ENCODE peak calls at places on chromosomes 4 and X, in six cellular contexts. One of them, this sample, is unnamed.

GRCh38 chrX:19860571-19860970 is 26.8 kb downstream of the SH3KBP1 start:
- DNase-seq in CD8-positive, alpha-beta memory T cell: no peak
- DNase-seq in stimulated activated CD4-positive, alpha-beta T cell treated with anti-CD3 and anti-CD28 coated beads, Interleukin-15, amount 100 ng/mL, for 48 hours: no peak
- DNase-seq in AG20443: no peak
- DNase-seq in NCI-H2081: no peak
- DNase-seq in left ventricle myocardium inferior: no peak
- DNase-seq in this sample: no peak

GRCh38 chr4:683247-683897 is 5.6 kb downstream of the SLC49A3 start:
- DNase-seq in CD8-positive, alpha-beta memory T cell: no peak
- DNase-seq in stimulated activated CD4-positive, alpha-beta T cell treated with anti-CD3 and anti-CD28 coated beads, Interleukin-15, amount 100 ng/mL, for 48 hours: no peak
- DNase-seq in AG20443: no peak
- DNase-seq in NCI-H2081: no peak
- DNase-seq in left ventricle myocardium inferior: no peak
- DNase-seq in this sample: no peak

GRCh38 chrX:130174937-130175336 is 3.2 kb downstream of the RAB33A start:
- DNase-seq in CD8-positive, alpha-beta memory T cell: no peak
- DNase-seq in stimulated activated CD4-positive, alpha-beta T cell treated with anti-CD3 and anti-CD28 coated beads, Interleukin-15, amount 100 ng/mL, for 48 hours: no peak
- DNase-seq in AG20443: no peak
- DNase-seq in NCI-H2081: no peak
- DNase-seq in left ventricle myocardium inferior: no peak
- DNase-seq in this sample: no peak

GRCh38 chr4:7223566-7223965 is 31.2 kb downstream of the SORCS2 start:
- DNase-seq in CD8-positive, alpha-beta memory T cell: no peak
- DNase-seq in stimulated activated CD4-positive, alpha-beta T cell treated with anti-CD3 and anti-CD28 coated beads, Interleukin-15, amount 100 ng/mL, for 48 hours: no peak
- DNase-seq in AG20443: no peak
- DNase-seq in NCI-H2081: no peak
- DNase-seq in left ventricle myocardium inferior: no peak
- DNase-seq in this sample: no peak

GRCh38 chr4:57074753-57075152 is 35.4 kb downstream of the IGFBP7 start:
- DNase-seq in CD8-positive, alpha-beta memory T cell: no peak
- DNase-seq in stimulated activated CD4-positive, alpha-beta T cell treated with anti-CD3 and anti-CD28 coated beads, Interleukin-15, amount 100 ng/mL, for 48 hours: no peak
- DNase-seq in AG20443: peak; percentile 59
- DNase-seq in NCI-H2081: no peak
- DNase-seq in left ventricle myocardium inferior: no peak
- DNase-seq in this sample: no peak

GRCh38 chr4:101290651-101291050 is 56.7 kb downstream of the PPP3CA start:
- DNase-seq in CD8-positive, alpha-beta memory T cell: no peak
- DNase-seq in stimulated activated CD4-positive, alpha-beta T cell treated with anti-CD3 and anti-CD28 coated beads, Interleukin-15, amount 100 ng/mL, for 48 hours: no peak
- DNase-seq in AG20443: no peak
- DNase-seq in NCI-H2081: no peak
- DNase-seq in left ventricle myocardium inferior: no peak
- DNase-seq in this sample: no peak

GRCh38 chr4:38818441-38818976 is 13.9 kb upstream of the TLR1 start:
- DNase-seq in CD8-positive, alpha-beta memory T cell: no peak
- DNase-seq in stimulated activated CD4-positive, alpha-beta T cell treated with anti-CD3 and anti-CD28 coated beads, Interleukin-15, amount 100 ng/mL, for 48 hours: no peak
- DNase-seq in AG20443: no peak
- DNase-seq in NCI-H2081: no peak
- DNase-seq in left ventricle myocardium inferior: no peak
- DNase-seq in this sample: no peak

GRCh38 chr4:25448379-25449109 is 71.5 kb downstream of the ANAPC4 start:
- DNase-seq in CD8-positive, alpha-beta memory T cell: no peak
- DNase-seq in stimulated activated CD4-positive, alpha-beta T cell treated with anti-CD3 and anti-CD28 coated beads, Interleukin-15, amount 100 ng/mL, for 48 hours: no peak
- DNase-seq in AG20443: peak; percentile 82
- DNase-seq in NCI-H2081: no peak
- DNase-seq in left ventricle myocardium inferior: no peak
- DNase-seq in this sample: no peak

GRCh38 chr4:80185787-80186548 is 11.3 kb upstream of the PRDM8 start:
- DNase-seq in CD8-positive, alpha-beta memory T cell: no peak
- DNase-seq in stimulated activated CD4-positive, alpha-beta T cell treated with anti-CD3 and anti-CD28 coated beads, Interleukin-15, amount 100 ng/mL, for 48 hours: no peak
- DNase-seq in AG20443: no peak
- DNase-seq in NCI-H2081: no peak
- DNase-seq in left ventricle myocardium inferior: no peak
- DNase-seq in this sample: no peak